ENCODE peak calls at places on chromosomes 4 and X, in seven cellular contexts. A is aorta; N is naive thymus-derived CD4-positive, alpha-beta T cell; R is sigmoid colon; E is IMR-90; X is K562; T is CD4-positive, CD25-positive, alpha-beta regulatory T cell. M is an unnamed sample. For H3K4me1, the result is how much of the 10 kb centered on the place peaks cover.

GRCh38 chrX:110409925-110410324 is 51.3 kb downstream of the RTL9 start:
- DNase-seq in A (no peak), N (no peak), R (no peak), E (peak), X (no peak), T (no peak), M (no peak)

GRCh38 chr4:52235775-52236174 is 184.7 kb downstream of the SPATA18 start:
- DNase-seq in A (no peak), N (no peak), R (no peak), E (no peak), X (no peak), T (no peak), M (no peak)

GRCh38 chrX:13398073-13398823 is 78.4 kb upstream of the ATXN3L start:
- DNase-seq in A (peak), N (no peak), R (peak), E (peak), X (peak), T (no peak), M (no peak)

GRCh38 chr4:99351487-99351886 is 1.1 kb downstream of the ADH1C start:
- DNase-seq in A (no peak), N (no peak), R (no peak), E (no peak), X (no peak), T (no peak), M (no peak)

GRCh38 chr4:184427687-184428086 is 46.7 kb downstream of the IRF2 start:
- DNase-seq in A (no peak), N (no peak), R (no peak), E (no peak), X (no peak), T (no peak), M (no peak)

GRCh38 chrX:29666361-29666760 is 549.0 kb upstream of the MAGEB2 start:
- DNase-seq in A (no peak), N (no peak), R (no peak), E (peak), X (no peak), T (no peak), M (no peak)

GRCh38 chr4:14744346-14744745 is 257.9 kb upstream of the CPEB2 start:
- DNase-seq in A (no peak), N (no peak), R (no peak), E (no peak), X (no peak), T (no peak), M (no peak)

GRCh38 chrX:139766545-139766983 is 58.6 kb upstream of the MCF2 start:
- DNase-seq in A (no peak), N (peak), R (no peak), E (no peak), X (no peak), T (no peak), M (no peak)

GRCh38 chr4:65467280-65467679 is 203.0 kb downstream of the EPHA5 start:
- DNase-seq in A (no peak), N (no peak), R (no peak), E (no peak), X (no peak), T (no peak), M (no peak)

GRCh38 chr4:89939994-89940393 is 45.3 kb downstream of the MMRN1 start:
- DNase-seq in A (no peak), N (no peak), R (no peak), E (no peak), X (no peak), T (no peak), M (peak)

GRCh38 chr4:131427000-131427399 is 1722.1 kb upstream of the PCDH10 start:
- DNase-seq in A (no peak), N (no peak), R (no peak), E (no peak), X (no peak), T (no peak), M (no peak)

GRCh38 chrX:153934473-153935325 is at the start of gene NAA10:
- DNase-seq in A (peak), N (peak), R (peak), E (peak), X (peak), T (peak), M (peak)

GRCh38 chr4:187307131-187307530 is 583.5 kb upstream of the FAT1 start:
- DNase-seq in A (no peak), N (no peak), R (no peak), E (peak), X (no peak), T (no peak), M (no peak)

GRCh38 chrX:13899607-13900006 is 82.7 kb upstream of the GPM6B start:
- DNase-seq in A (no peak), N (no peak), R (no peak), E (peak), X (no peak), T (no peak), M (peak)

GRCh38 chrX:44637282-44637681 is 94.6 kb upstream of the FUNDC1 start:
- DNase-seq in A (no peak), N (no peak), R (no peak), E (no peak), X (no peak), T (no peak), M (no peak)

GRCh38 chr4:164058775-164059174 is 564.3 kb downstream of the TMA16 start:
- DNase-seq in A (no peak), N (no peak), R (no peak), E (no peak), X (no peak), T (no peak), M (no peak)

GRCh38 chr4:8188085-8188484 is 11.0 kb upstream of the SH3TC1 start:
- DNase-seq in A (no peak), N (no peak), R (no peak), E (no peak), X (no peak), T (no peak), M (no peak)

GRCh38 chr4:8192748-8193738 is 6.0 kb upstream of the SH3TC1 start:
- DNase-seq in A (no peak), N (peak), R (no peak), E (peak), X (no peak), T (no peak), M (no peak)

GRCh38 chr4:8188743-8189550 is 10.1 kb upstream of the SH3TC1 start:
- DNase-seq in A (no peak), N (no peak), R (no peak), E (no peak), X (no peak), T (no peak), M (peak)

GRCh38 chr4:8189551-8190466 is 9.3 kb upstream of the SH3TC1 start:
- DNase-seq in A (no peak), N (no peak), R (no peak), E (no peak), X (no peak), T (no peak), M (no peak)

DNA sequence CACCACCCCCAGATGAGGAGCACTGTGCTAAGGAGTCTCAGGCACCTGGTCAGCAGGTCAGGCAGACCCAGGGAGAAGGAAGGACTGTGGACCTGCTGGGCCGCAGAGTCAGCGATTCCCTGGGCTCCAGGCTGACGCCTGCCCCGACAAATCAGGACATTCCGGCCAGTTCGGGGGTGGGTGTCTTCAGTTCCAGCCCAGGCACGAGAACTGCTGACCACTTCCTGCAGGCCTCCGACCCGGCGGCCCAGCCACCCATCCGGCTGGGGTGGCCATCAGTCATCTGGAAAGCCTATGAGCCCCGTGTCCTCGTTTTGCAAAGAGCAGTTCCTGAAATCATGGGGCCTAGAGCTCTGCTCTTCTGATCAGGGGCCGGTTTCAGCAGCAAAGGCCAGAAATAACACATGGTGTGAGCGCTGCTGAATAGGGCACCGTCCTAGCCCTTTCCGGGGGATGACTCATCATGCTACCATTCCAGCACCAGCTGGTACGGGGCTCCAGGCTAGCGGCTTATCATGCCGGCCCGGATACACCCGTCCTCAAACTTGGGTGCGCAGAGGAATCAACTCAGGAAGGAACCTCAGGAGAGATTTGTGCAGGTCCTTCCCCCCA is 7.8 kb upstream of the SH3TC1 start:
- DNase-seq in A (peak), N (no peak), R (peak), E (peak), X (peak), T (no peak), M (peak)
- H3K4me1 ChIP-seq in A (under half), N (under half), R (under half), E (under half), X (under half), T (under half), M (under half)

DNA sequence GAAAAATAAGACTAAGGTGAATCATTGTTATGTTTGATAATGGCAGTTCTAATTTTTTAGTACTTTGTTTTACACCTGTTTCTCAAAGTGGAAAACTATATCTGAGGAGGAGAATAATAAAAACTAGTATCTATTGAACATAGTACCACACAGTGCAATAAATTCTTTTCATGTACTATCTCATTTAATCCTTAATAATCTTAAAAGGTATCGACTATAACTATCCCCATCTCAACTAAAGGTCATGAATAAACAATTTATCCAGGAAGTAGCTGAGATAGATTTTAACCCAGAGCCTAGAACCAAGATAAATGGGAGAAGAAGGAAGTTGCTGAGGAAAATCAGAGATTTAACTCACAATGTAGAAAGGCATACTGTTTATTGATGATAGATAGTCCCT is 2.5 kb downstream of the CHIC2 start:
- DNase-seq in A (no peak), N (no peak), R (no peak), E (no peak), X (no peak), T (no peak), M (no peak)
- H3K4me1 ChIP-seq in A (under half), N (under half), R (under half), E (under half), X (under half), T (half or more), M (under half)

GRCh38 chrX:155998761-155999510 is 1.4 kb downstream of the IL9R start:
- DNase-seq in A (no peak), N (no peak), R (no peak), E (no peak), X (no peak), T (no peak), M (no peak)

GRCh38 chrX:155997436-155997835 is at the start of gene IL9R:
- DNase-seq in A (no peak), N (no peak), R (no peak), E (no peak), X (peak), T (peak), M (no peak)

GRCh38 chrX:155995476-155995875 is 2.0 kb upstream of the IL9R start:
- DNase-seq in A (no peak), N (no peak), R (no peak), E (no peak), X (no peak), T (no peak), M (no peak)

GRCh38 chrX:155998116-155998515 is 620 bp downstream of the IL9R start:
- DNase-seq in A (no peak), N (no peak), R (no peak), E (no peak), X (no peak), T (no peak), M (no peak)

GRCh38 chrX:155993421-155993820 is 4.1 kb upstream of the IL9R start:
- DNase-seq in A (no peak), N (no peak), R (no peak), E (no peak), X (no peak), T (no peak), M (no peak)
- H3K4me1 ChIP-seq in A (under half), N (under half), R (under half), E (under half), X (under half), T (under half), M (under half)

GRCh38 chr4:777520-778262 is 48.2 kb downstream of the CPLX1 start:
- DNase-seq in A (peak), N (no peak), R (no peak), E (no peak), X (no peak), T (no peak), M (no peak)
- H3K4me1 ChIP-seq in A (under half), N (under half), R (under half), E (under half), X (under half), T (under half), M (half or more)

GRCh38 chr4:173192375-173193162 is 24.0 kb downstream of the GALNT7 start:
- DNase-seq in A (no peak), N (no peak), R (no peak), E (no peak), X (no peak), T (no peak), M (no peak)
- H3K4me1 ChIP-seq in A (under half), N (under half), R (under half), E (under half), X (under half), T (under half), M (under half)

GRCh38 chr4:75512336-75513211 is 1.6 kb downstream of the RCHY1 start:
- DNase-seq in A (no peak), N (no peak), R (no peak), E (peak), X (peak), T (no peak), M (peak)
- H3K4me1 ChIP-seq in A (under half), N (half or more), R (under half), E (under half), X (under half), T (half or more), M (under half)

DNA sequence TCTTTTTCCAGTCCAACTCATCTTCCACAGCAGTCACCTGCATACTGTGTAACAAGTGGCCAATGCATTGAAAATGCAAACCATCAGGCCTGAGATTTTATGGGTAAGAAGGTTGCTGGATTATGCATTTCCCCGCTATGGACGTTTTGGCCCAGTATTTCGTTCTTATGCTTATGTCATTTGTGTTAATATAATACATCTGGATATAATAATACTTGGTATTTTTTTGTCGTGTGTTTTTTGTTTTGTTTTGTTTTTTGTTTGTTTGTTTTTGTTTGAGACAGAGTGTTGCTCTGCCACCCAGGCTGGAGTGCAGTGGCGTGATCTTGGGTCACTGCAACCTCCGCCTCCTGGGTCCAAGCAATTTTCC is 64.6 kb downstream of the COQ2 start:
- DNase-seq in A (no peak), N (no peak), R (no peak), E (no peak), X (no peak), T (no peak), M (no peak)
- H3K4me1 ChIP-seq in A (under half), N (half or more), R (under half), E (under half), X (under half), T (under half), M (under half)

DNA sequence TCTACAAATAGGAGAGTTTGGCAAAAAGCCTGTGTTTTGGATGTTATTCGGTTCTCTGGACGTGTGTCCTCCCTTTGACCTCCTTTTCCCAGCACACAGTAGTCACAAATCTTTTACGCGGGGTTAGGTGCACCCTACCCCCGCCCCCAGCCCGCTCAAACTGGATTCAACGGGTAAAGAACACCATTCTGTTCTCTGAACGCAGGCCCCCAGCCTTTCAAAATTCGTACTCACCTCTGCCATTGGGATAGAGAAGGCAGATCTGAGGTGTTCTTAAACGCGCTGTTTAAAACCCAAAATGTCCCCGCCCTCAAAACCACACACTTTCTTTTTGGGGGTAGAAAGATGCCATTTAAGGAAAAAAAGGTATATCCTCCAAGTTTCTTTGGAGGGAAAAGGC is 2.7 kb downstream of the LEF1 start:
- DNase-seq in A (no peak), N (peak), R (no peak), E (no peak), X (no peak), T (peak), M (no peak)
- H3K4me1 ChIP-seq in A (under half), N (under half), R (under half), E (under half), X (under half), T (half or more), M (under half)

GRCh38 chrX:30995705-30996104 is 76.1 kb downstream of the FTHL17 start:
- DNase-seq in A (no peak), N (no peak), R (no peak), E (no peak), X (no peak), T (no peak), M (no peak)
- H3K4me1 ChIP-seq in A (under half), N (under half), R (under half), E (under half), X (under half), T (under half), M (under half)

DNA sequence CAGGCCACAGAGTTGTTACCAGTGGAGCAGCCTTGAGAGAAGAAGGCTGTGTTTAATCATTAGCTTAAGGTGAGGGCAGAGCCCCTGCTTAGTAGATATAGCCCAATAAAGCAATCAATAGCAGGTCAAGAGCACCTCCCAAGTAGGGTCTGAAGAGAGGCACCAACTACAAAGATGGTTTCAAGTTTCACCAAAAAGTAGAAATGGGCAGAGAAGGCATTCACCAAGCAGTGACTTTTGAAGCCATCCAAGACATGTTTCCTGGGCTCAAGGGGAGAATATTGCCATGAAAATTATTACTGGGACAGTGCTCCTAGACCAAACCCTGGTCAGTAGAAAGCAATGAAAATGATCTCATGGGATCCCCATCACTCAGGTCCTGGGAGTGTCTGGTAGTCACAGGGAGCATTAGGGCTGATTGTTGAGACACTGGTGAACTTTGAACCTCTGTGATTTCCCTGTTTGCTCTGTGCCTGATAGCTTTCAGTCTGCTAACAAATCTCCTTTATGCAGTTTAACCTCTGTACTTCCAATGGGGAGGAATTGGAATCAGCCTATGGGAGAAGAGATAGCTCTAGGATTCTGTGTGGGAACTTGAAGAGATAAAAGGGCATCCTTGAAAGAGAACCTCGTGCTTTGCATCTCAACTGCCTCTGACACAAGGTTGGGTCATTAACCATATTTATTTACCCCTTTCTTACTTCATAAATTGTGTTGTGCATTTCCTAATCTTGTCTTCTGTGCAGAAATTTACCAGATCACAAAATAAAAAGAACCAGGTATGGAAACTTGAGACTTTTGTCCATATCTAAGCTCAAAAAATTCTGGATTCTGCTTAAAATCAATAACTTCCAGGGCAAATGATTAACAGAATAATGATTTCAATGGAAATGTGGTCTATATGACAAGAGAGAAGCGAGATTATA is 9.3 kb upstream of the OTC start:
- DNase-seq in A (no peak), N (no peak), R (no peak), E (no peak), X (no peak), T (no peak), M (no peak)
- H3K4me1 ChIP-seq in A (under half), N (under half), R (under half), E (under half), X (under half), T (under half), M (under half)

M was measured in thyroid gland.